ENCODE peak calls at places on chromosomes 16 and 17, in five cellular contexts. K is HS-5, G is SK-N-SH, D is transverse colon, I is lung. A is an unnamed sample.

GRCh38 chr17:17156107-17156506 is 50.0 kb downstream of the PLD6 start:
- DNase-seq in K (peak), G (no peak), D (no peak), I (no peak), A (no peak)

GRCh38 chr17:50043290-50044148 is 12.4 kb upstream of the ITGA3 start:
- DNase-seq in K (no peak), G (no peak), D (no peak), I (no peak), A (no peak)

GRCh38 chr17:21842332-21843317 is 150.3 kb downstream of the KCNJ18 start:
- DNase-seq in K (no peak), G (no peak), D (no peak), I (no peak), A (no peak)

GRCh38 chr16:14572535-14572934 is 57.5 kb downstream of the PARN start:
- DNase-seq in K (no peak), G (no peak), D (no peak), I (no peak), A (no peak)

GRCh38 chr16:48608871-48609452 is 1.0 kb downstream of the N4BP1 start:
- DNase-seq in K (no peak), G (peak), D (no peak), I (no peak), A (peak)

GRCh38 chr17:47873200-47874090 is 22.5 kb upstream of the SP6 start:
- DNase-seq in K (no peak), G (no peak), D (no peak), I (no peak), A (no peak)

GRCh38 chr16:64580558-64580957 is 541.3 kb downstream of the CDH11 start:
- DNase-seq in K (no peak), G (no peak), D (no peak), I (no peak), A (no peak)

GRCh38 chr17:82808921-82809905 is 30.6 kb downstream of the ZNF750 start:
- DNase-seq in K (no peak), G (no peak), D (no peak), I (no peak), A (no peak)

GRCh38 chr17:33055171-33055611 is 63.5 kb downstream of the SPACA3 start:
- DNase-seq in K (no peak), G (no peak), D (no peak), I (no peak), A (no peak)

GRCh38 chr17:45043268-45043681 is 8.2 kb downstream of the DCAKD start:
- DNase-seq in K (no peak), G (peak), D (no peak), I (no peak), A (no peak)

GRCh38 chr17:3598078-3598477 is 11.1 kb downstream of the TRPV1 start:
- DNase-seq in K (no peak), G (no peak), D (no peak), I (no peak), A (no peak)

GRCh38 chr17:56034120-56034757 is 119.0 kb upstream of the ANKFN1 start:
- DNase-seq in K (no peak), G (no peak), D (no peak), I (no peak), A (no peak)

GRCh38 chr17:300881-301280 is 51.7 kb downstream of the RPH3AL start:
- DNase-seq in K (no peak), G (no peak), D (no peak), I (no peak), A (no peak)

GRCh38 chr17:43958953-43959352 is 5.2 kb upstream of the PYY start:
- DNase-seq in K (no peak), G (no peak), D (no peak), I (no peak), A (no peak)

GRCh38 chr17:50316016-50316587 is 29.8 kb upstream of the XYLT2 start:
- DNase-seq in K (no peak), G (no peak), D (no peak), I (no peak), A (no peak)

GRCh38 chr16:58371841-58372240 is 20.4 kb upstream of the GINS3 start:
- DNase-seq in K (no peak), G (no peak), D (no peak), I (no peak), A (no peak)

GRCh38 chr16:27951752-27952151 is 111.8 kb downstream of the GSG1L start:
- DNase-seq in K (peak), G (no peak), D (no peak), I (no peak), A (no peak)

GRCh38 chr17:29143894-29144293 is 36.3 kb downstream of the MYO18A start:
- DNase-seq in K (no peak), G (peak), D (no peak), I (no peak), A (peak)

GRCh38 chr16:74322301-74322710 is 25.7 kb downstream of the PSMD7 start:
- DNase-seq in K (no peak), G (no peak), D (no peak), I (no peak), A (no peak)

GRCh38 chr16:89412811-89413210 is 77.5 kb downstream of the ANKRD11 start:
- DNase-seq in K (no peak), G (peak), D (no peak), I (no peak), A (no peak)

GRCh38 chr17:48647103-48647963 is 21.2 kb upstream of the HOXB9 start:
- DNase-seq in K (no peak), G (peak), D (peak), I (no peak), A (no peak)

GRCh38 chr17:64051153-64051552 is 30.7 kb upstream of the ICAM2 start:
- DNase-seq in K (no peak), G (no peak), D (no peak), I (no peak), A (no peak)

GRCh38 chr17:18258356-18259038 is at the start of gene FLII:
- DNase-seq in K (no peak), G (peak), D (peak), I (peak), A (peak)

GRCh38 chr17:50514936-50515702 is 6.9 kb downstream of the MYCBPAP start:
- DNase-seq in K (no peak), G (no peak), D (no peak), I (no peak), A (peak)

GRCh38 chr16:15399317-15399716 is 3.8 kb downstream of the MPV17L start:
- DNase-seq in K (no peak), G (no peak), D (no peak), I (no peak), A (no peak)

GRCh38 chr16:9821331-9821730 is 360.9 kb downstream of the GRIN2A start:
- DNase-seq in K (no peak), G (no peak), D (no peak), I (no peak), A (no peak)

GRCh38 chr16:71501562-71501961 is 12.4 kb upstream of the ZNF19 start:
- DNase-seq in K (no peak), G (no peak), D (no peak), I (no peak), A (no peak)

GRCh38 chr16:82935781-82936180 is 309.0 kb downstream of the CDH13 start:
- DNase-seq in K (no peak), G (no peak), D (no peak), I (no peak), A (no peak)

A was measured in Peyer's patch.